ENCODE peak calls at places on chromosomes 16 and 17, in seven cellular contexts. M, A, Q, K, I, C and O are unnamed samples.

GRCh38 chr17:78903101-78903779 is at the start of gene CEP295NL:
- DNase-seq in I (peak; percentile 43), Q (no peak), A (peak; percentile 63), K (no peak), C (peak; percentile 48), M (no peak), O (peak; percentile 69)

GRCh38 chr17:35726609-35727460 is 4.6 kb upstream of the RASL10B start:
- DNase-seq in I (peak; percentile 94), K (peak; percentile 34), C (peak; percentile 89), Q (no peak), A (peak; percentile 88), M (no peak), O (peak; percentile 64)

GRCh38 chr17:82831818-82832200 is 8.0 kb downstream of the ZNF750 start:
- DNase-seq in I (no peak), M (peak; percentile 45), C (no peak), A (no peak), K (no peak), Q (no peak), O (no peak)

GRCh38 chr16:58695368-58695767 is 10.8 kb upstream of the SLC38A7 start:
- DNase-seq in A (no peak), C (no peak), I (no peak), M (no peak), K (no peak), Q (no peak), O (no peak)

GRCh38 chr16:53291757-53292392 is 142.4 kb upstream of the RBL2 start:
- DNase-seq in C (no peak), Q (no peak), K (no peak), A (peak; percentile 47), M (no peak), I (no peak), O (no peak)

GRCh38 chr17:20922128-20922670 is 120.6 kb downstream of the USP22 start:
- DNase-seq in C (no peak), M (no peak), A (peak; percentile 52), K (peak; percentile 41), I (peak; percentile 40), Q (no peak), O (no peak)

GRCh38 chr17:79979841-79980215 is 55.8 kb downstream of the TBC1D16 start:
- DNase-seq in Q (no peak), A (no peak), I (no peak), M (peak; percentile 20), K (peak; percentile 7), C (no peak), O (no peak)

GRCh38 chr17:55571095-55571494 is 59.8 kb upstream of the SMIM36 start:
- DNase-seq in K (no peak), M (no peak), I (no peak), Q (no peak), A (peak; percentile 58), C (no peak), O (no peak)

GRCh38 chr17:75652341-75652740 is 14.6 kb downstream of the RECQL5 start:
- DNase-seq in I (no peak), A (no peak), K (no peak), M (no peak), C (no peak), Q (no peak), O (no peak)

GRCh38 chr16:56936491-56936890 is 4.5 kb downstream of the HERPUD1 start:
- DNase-seq in I (no peak), M (no peak), Q (no peak), K (no peak), C (no peak), A (no peak), O (no peak)

GRCh38 chr17:8125196-8125946 is 1.5 kb upstream of the HES7 start:
- DNase-seq in M (no peak), A (peak; percentile 60), I (peak; percentile 69), K (peak; percentile 88), Q (peak; percentile 86), C (peak; percentile 72), O (peak; percentile 92)

GRCh38 chr17:18195246-18195645 is 11.6 kb downstream of the ALKBH5 start:
- DNase-seq in Q (no peak), I (no peak), C (no peak), M (no peak), A (no peak), K (no peak), O (no peak)

GRCh38 chr17:42286411-42287295 is 1.6 kb upstream of the STAT5A start:
- DNase-seq in Q (no peak), C (no peak), A (no peak), K (peak; percentile 41), M (no peak), I (no peak), O (no peak)

GRCh38 chr16:868846-869822 is 68.6 kb upstream of the GNG13 start:
- DNase-seq in Q (no peak), C (no peak), I (no peak), M (peak; percentile 37), K (no peak), A (no peak), O (no peak)

GRCh38 chr16:12176051-12176450 is 199.5 kb downstream of the SNX29 start:
- DNase-seq in M (no peak), C (no peak), A (no peak), K (no peak), I (no peak), Q (no peak), O (no peak)

GRCh38 chr17:19645608-19646250 is 2.8 kb upstream of the ALDH3A2 start:
- DNase-seq in C (peak; percentile 42), M (peak; percentile 58), I (no peak), A (no peak), Q (peak; percentile 61), K (peak; percentile 25), O (peak; percentile 24)

GRCh38 chr17:52930145-52930544 is 771.6 kb upstream of the CA10 start:
- DNase-seq in A (no peak), I (no peak), Q (no peak), K (no peak), C (no peak), M (no peak), O (no peak)

GRCh38 chr17:72407336-72408121 is 286.7 kb downstream of the SOX9 start:
- DNase-seq in K (peak; percentile 67), I (peak; percentile 94), Q (no peak), A (peak; percentile 99), M (no peak), C (no peak), O (peak; percentile 17)

GRCh38 chr16:57633383-57634064 is 5.1 kb downstream of the ADGRG1 start:
- DNase-seq in I (no peak), K (no peak), M (no peak), A (no peak), Q (no peak), C (no peak), O (no peak)

GRCh38 chr17:80432350-80432955 is 17.5 kb downstream of the ENDOV start:
- DNase-seq in K (no peak), Q (no peak), C (no peak), I (no peak), A (no peak), M (peak; percentile 37), O (no peak)

GRCh38 chr16:87956771-87957279 is 5.6 kb downstream of the BANP start:
- DNase-seq in C (no peak), K (no peak), A (peak; percentile 85), I (peak; percentile 71), M (no peak), Q (no peak), O (no peak)
- TF ChIP-seq CTCF in C (peak; percentile 39), K (no peak), A (peak; percentile 63), I (peak; percentile 36), M (no peak), Q (no peak), O (peak; percentile 47)

GRCh38 chr16:4771646-4772045 is 4.7 kb upstream of the ZNF500 start:
- DNase-seq in M (no peak), C (no peak), A (no peak), Q (no peak), I (no peak), K (no peak), O (no peak)
- TF ChIP-seq CTCF in M (no peak), C (no peak), A (no peak), Q (no peak), I (no peak), K (no peak), O (no peak)

GRCh38 chr16:87684106-87684677 is 81.6 kb downstream of the KLHDC4 start:
- DNase-seq in I (no peak), Q (no peak), M (no peak), C (no peak), A (no peak), K (no peak), O (no peak)

GRCh38 chr16:87680272-87680644 is 78.0 kb downstream of the JPH3 start:
- DNase-seq in K (no peak), A (no peak), M (no peak), Q (no peak), I (no peak), C (no peak), O (no peak)

GRCh38 chr16:87682852-87683399 is 80.6 kb downstream of the JPH3 start:
- DNase-seq in I (no peak), A (no peak), C (no peak), M (no peak), Q (no peak), K (no peak), O (no peak)

GRCh38 chr16:87679593-87680271 is 77.4 kb downstream of the JPH3 start:
- DNase-seq in A (no peak), K (no peak), Q (no peak), C (no peak), I (no peak), M (no peak), O (no peak)

DNA sequence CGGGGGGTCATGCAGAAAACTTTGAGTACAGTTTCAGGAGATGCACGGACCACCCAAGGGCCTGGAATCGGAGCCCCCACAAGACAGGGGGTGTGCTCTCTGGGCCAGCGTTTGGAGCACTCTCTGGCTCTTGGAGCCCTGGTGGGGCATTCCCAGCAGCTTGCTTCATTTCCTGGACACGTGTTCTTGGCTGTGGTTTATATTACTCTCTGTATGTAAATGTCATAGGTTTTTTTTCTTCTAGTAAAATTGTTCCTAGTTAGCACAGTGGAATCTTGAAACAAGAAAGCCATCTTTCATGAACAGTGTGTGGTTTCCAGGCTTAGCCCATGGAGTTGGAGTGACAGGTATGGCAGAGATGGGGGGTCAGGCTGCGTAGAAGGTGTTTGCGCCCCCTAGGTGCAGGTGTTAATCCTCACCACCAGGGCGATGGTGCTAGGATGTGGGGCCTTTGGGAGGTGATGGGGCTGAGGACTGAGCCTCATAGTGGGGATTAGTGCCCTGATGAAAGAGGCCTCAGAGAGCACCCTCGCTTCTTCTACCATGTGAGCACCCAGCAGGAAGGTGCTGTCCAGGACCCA is 79.8 kb downstream of the JPH3 start:
- DNase-seq in K (no peak), I (peak; percentile 74), C (no peak), Q (no peak), M (no peak), A (peak; percentile 78), O (no peak)
- TF ChIP-seq CTCF in K (no peak), I (peak; percentile 59), C (peak; percentile 56), Q (no peak), M (no peak), A (peak; percentile 33), O (peak; percentile 6)

DNA sequence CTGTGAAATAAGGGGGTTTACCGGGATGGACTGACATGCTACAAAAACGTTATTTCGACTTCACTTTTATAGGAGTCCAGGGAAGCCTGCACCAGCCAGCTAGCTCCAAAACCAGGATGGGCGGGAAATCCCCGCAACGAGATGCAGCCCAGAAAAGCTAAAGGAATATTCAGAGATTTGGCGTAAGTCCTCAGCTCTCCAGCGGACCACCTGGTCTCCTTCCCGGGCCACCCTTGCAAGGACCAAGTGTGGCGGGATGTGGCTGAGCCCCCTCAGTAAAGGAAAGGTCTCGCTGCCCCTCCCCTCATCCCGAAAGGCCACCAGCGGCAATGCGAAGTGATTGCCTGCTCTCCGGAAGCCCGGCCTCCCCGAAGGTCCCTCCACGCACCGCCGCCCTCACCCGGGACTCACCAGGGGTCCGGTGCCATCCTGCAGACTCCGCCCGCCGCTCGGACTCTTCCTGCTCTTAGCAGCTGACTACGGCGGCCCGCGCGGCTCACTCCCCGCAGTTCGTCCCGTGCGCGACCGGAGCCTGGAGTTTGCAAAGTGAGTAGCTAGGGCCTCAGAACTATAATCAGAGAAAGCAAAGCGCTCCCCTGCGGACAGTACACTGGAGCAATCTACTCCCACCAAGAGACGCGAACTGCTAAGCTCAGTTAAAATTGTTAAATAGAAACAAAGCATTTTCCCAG is at the start of gene STX8:
- DNase-seq in C (peak; percentile 94), Q (peak; percentile 91), K (peak; percentile 86), A (peak; percentile 87), I (peak; percentile 92), M (peak; percentile 97), O (peak; percentile 95)
- TF ChIP-seq CTCF in C (peak; percentile 5), Q (no peak), K (peak; percentile 20), A (peak; percentile 8), I (no peak), M (peak; percentile 16), O (no peak)